ENCODE peak calls at places on chromosomes 2 and 18, in seven cellular contexts. Y is mesendoderm, O is trophoblast cell, Q is H9, H is H1, L is mesenchymal stem cell, K is neuronal stem cell. J is an unnamed sample.
A peak's percentile ranks its signal among the peaks of the same experiment; 100 is the strongest.

GRCh38 chr2:69214898-69215297 is 172.1 kb downstream of the GFPT1 start:
- DNase-seq in H (no peak), K (no peak), O (no peak), Q (no peak), Y (no peak), L (peak; percentile 72), J (peak; percentile 77)

GRCh38 chr2:218711550-218711929 is 905 bp downstream of the TTLL4 start:
- DNase-seq in O (no peak), L (peak; percentile 52), H (no peak), K (no peak), Q (no peak), Y (no peak), J (peak; percentile 20)

GRCh38 chr18:67243799-67244587 is 272.5 kb downstream of the DSEL start:
- DNase-seq in O (no peak), K (no peak), H (no peak), Y (no peak), L (peak; percentile 25), Q (no peak), J (peak; percentile 16)

GRCh38 chr18:77002496-77002895 is 130.1 kb downstream of the MBP start:
- DNase-seq in H (no peak), O (no peak), Y (no peak), K (no peak), Q (no peak), L (no peak), J (no peak)

GRCh38 chr2:96872591-96873349 is 2.9 kb upstream of the SEMA4C start:
- DNase-seq in K (no peak), O (peak; percentile 85), Q (no peak), Y (peak; percentile 87), L (no peak), H (no peak), J (peak; percentile 70)

GRCh38 chr2:8285081-8285480 is 396.8 kb upstream of the ID2 start:
- DNase-seq in O (no peak), Q (peak; percentile 42), L (peak; percentile 9), H (no peak), K (no peak), Y (peak; percentile 77), J (no peak)

GRCh38 chr18:4319738-4320677 is 135.1 kb downstream of the DLGAP1 start:
- DNase-seq in H (no peak), L (no peak), Y (no peak), K (no peak), O (no peak), Q (no peak), J (no peak)

GRCh38 chr2:164560181-164560792 is 61.0 kb downstream of the GRB14 start:
- DNase-seq in K (peak; percentile 18), H (no peak), O (no peak), Y (peak; percentile 23), Q (no peak), L (peak; percentile 35), J (peak; percentile 16)

GRCh38 chr18:43481069-43481468 is 203.8 kb upstream of the SYT4 start:
- DNase-seq in Q (no peak), K (no peak), H (no peak), L (no peak), Y (no peak), O (no peak), J (no peak)

GRCh38 chr2:20592106-20593071 is 58.5 kb downstream of the HS1BP3 start:
- DNase-seq in Y (peak; percentile 58), O (no peak), L (no peak), H (no peak), K (no peak), Q (peak; percentile 67), J (no peak)

GRCh38 chr2:151282401-151282800 is 7.1 kb downstream of the NMI start:
- DNase-seq in O (no peak), Q (no peak), K (no peak), L (no peak), H (no peak), Y (no peak), J (no peak)

GRCh38 chr2:151277011-151277410 is 12.5 kb downstream of the NMI start:
- DNase-seq in H (no peak), Y (no peak), O (no peak), L (no peak), K (no peak), Q (no peak), J (no peak)

GRCh38 chr2:151275291-151275690 is 13.6 kb upstream of the RBM43 start:
- DNase-seq in K (no peak), L (no peak), Y (no peak), H (no peak), O (no peak), Q (no peak), J (no peak)

GRCh38 chr2:151278487-151278886 is 11.0 kb downstream of the NMI start:
- DNase-seq in L (no peak), H (no peak), K (no peak), O (no peak), Y (no peak), Q (no peak), J (no peak)

GRCh38 chr2:151280276-151280675 is 9.2 kb downstream of the NMI start:
- DNase-seq in Y (no peak), K (no peak), Q (no peak), L (peak; percentile 3), O (no peak), H (no peak), J (peak; percentile 82)
- H3K4ac ChIP-seq in Y (no peak overlapping the region), K (no peak overlapping the region), Q (no peak overlapping the region), L (no peak overlapping the region), O (no peak overlapping the region), H (no peak overlapping the region), J (no peak overlapping the region)

GRCh38 chr18:78732273-78733210 is 247.1 kb upstream of the SALL3 start:
- DNase-seq in Y (no peak), L (no peak), O (no peak), Q (no peak), K (no peak), H (no peak), J (no peak)
- H3K9ac ChIP-seq in Y (no peak overlapping the region), L (no peak overlapping the region), O (no peak overlapping the region), Q (no peak overlapping the region), K (peak overlapping the region; percentile 50), H (no peak overlapping the region), J (no peak overlapping the region)

DNA sequence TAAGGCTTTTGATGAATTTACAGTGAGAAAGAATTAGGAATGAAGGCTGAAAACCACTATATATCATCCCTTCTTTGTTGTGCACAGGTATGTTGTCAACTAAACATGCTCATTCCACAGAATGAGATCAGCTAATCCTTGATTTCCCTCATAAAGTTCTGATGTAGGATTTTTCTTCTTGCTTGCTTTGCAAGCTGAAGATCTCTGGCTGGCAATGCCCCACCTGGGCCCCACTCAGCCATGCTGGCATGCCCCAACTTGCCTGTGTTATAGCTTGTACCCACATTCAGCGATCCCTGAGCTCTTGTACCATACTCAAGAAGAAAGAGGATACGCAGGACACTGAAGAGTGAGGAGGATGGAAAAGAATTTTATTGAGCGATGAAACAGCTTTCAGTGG is 18.0 kb upstream of the SERPINB11 start:
- DNase-seq in H (no peak), O (no peak), Q (no peak), L (no peak), Y (no peak), K (no peak), J (no peak)
- H3K4ac ChIP-seq in H (no peak overlapping the region), O (no peak overlapping the region), Q (no peak overlapping the region), L (no peak overlapping the region), Y (no peak overlapping the region), K (no peak overlapping the region), J (no peak overlapping the region)

GRCh38 chr2:156237558-156237957 is 95.0 kb downstream of the NR4A2 start:
- DNase-seq in Q (no peak), K (no peak), O (no peak), Y (no peak), H (no peak), L (no peak), J (no peak)

DNA sequence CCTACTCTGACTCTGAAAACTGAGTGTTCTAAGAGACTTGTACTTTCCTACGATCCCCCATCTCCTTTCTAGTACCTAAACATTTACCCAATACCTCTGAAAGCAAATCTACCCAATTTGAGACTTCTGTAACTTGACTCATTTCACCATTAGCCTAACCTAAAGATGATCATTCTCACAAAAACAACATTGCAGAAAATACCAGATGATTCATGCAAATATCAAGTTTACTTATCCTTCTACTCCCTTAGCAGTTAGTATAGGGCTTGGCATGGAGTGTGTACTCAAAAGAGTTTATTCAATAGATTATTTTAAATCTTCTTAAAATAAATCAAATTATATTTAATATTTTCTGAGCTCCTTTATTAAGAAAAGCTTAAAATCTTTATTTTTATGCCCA is 89.6 kb downstream of the NR4A2 start:
- DNase-seq in Y (no peak), O (no peak), K (no peak), H (no peak), Q (no peak), L (no peak), J (no peak)
- H3K9ac ChIP-seq in Y (no peak overlapping the region), O (no peak overlapping the region), K (no peak overlapping the region), H (no peak overlapping the region), Q (no peak overlapping the region), L (no peak overlapping the region), J (no peak overlapping the region)

GRCh38 chr18:51168960-51169662 is 28.4 kb downstream of the MEX3C start:
- DNase-seq in L (no peak), O (no peak), Y (no peak), K (no peak), H (no peak), Q (no peak), J (no peak)

GRCh38 chr18:51171625-51172024 is 25.9 kb downstream of the MEX3C start:
- DNase-seq in Y (no peak), O (no peak), L (no peak), Q (no peak), H (no peak), K (no peak), J (no peak)

GRCh38 chr18:51171208-51171607 is 26.3 kb downstream of the MEX3C start:
- DNase-seq in H (no peak), O (no peak), K (no peak), L (no peak), Q (no peak), Y (no peak), J (no peak)

GRCh38 chr18:51169731-51170130 is 27.8 kb downstream of the MEX3C start:
- DNase-seq in Y (no peak), O (no peak), Q (no peak), H (no peak), L (no peak), K (no peak), J (no peak)

DNA sequence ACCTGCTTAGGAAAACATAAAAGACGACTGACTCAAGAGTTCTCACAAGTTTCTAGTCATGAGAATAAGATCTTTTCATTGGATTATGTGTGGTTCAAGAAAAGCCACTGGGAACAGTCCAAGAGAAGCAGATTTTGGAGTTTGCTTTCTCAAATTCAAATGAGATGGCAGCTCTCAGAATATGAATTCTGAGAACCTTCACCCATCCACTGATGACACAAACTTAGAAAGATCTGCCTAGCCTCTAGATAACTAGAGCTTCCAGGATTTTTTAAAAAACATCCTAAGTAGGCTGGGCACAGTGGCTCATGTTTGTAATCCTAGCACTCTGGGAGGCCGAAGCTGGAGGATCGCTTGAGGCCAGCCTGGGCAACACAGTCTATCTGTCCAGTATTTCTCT is 26.8 kb downstream of the MEX3C start:
- DNase-seq in O (no peak), K (no peak), Y (no peak), Q (no peak), H (no peak), L (no peak), J (no peak)
- H3K4ac ChIP-seq in O (no peak overlapping the region), K (no peak overlapping the region), Y (no peak overlapping the region), Q (no peak overlapping the region), H (no peak overlapping the region), L (no peak overlapping the region), J (no peak overlapping the region)

DNA sequence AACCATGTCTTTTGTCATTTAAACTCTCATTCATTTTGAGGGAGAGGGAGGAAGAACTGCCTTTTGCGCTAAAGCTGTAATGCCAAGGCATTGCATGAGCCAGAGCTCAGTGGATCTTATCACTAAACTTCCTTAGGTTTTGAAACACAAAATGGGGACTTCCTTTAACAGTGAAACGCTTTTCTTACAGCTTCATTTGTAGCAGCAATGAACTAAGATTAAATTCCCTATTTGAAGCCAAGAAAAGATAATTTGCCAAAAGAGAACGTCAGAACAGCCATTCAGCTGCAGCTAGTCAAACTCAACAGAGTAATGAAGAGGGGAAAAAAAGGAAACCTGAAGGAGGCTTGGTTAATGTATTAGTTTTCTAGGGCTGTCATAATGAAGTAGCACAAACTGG is 143.5 kb upstream of the MMADHC start:
- DNase-seq in Y (no peak), L (no peak), H (no peak), K (no peak), Q (no peak), O (no peak), J (no peak)
- H3K9ac ChIP-seq in Y (no peak overlapping the region), L (no peak overlapping the region), H (no peak overlapping the region), K (no peak overlapping the region), Q (no peak overlapping the region), O (no peak overlapping the region), J (no peak overlapping the region)